ENCODE peak calls at places on chromosome 6, in four cellular contexts. F, B, R and J are unnamed samples.

GRCh38 chr6:101803146-101803545 is 409.6 kb downstream of the GRIK2 start:
- DNase-seq in B (peak; percentile 2), R (no peak), F (no peak), J (no peak)

GRCh38 chr6:156808287-156808686 is 31.1 kb downstream of the ARID1B start:
- DNase-seq in B (no peak), R (no peak), F (no peak), J (no peak)

GRCh38 chr6:31651602-31652191 is 764 bp downstream of the BAG6 start:
- DNase-seq in R (no peak), B (peak; percentile 52), F (peak; percentile 89), J (no peak)

GRCh38 chr6:132687306-132687705 is 26.5 kb downstream of the VNN1 start:
- DNase-seq in R (no peak), B (peak; percentile 80), F (no peak), J (no peak)

GRCh38 chr6:1502041-1502440 is 107.7 kb upstream of the FOXC1 start:
- DNase-seq in B (no peak), R (no peak), F (no peak), J (no peak)

GRCh38 chr6:142011156-142011555 is 121.6 kb upstream of the GJE1 start:
- DNase-seq in F (no peak), B (peak; percentile 41), R (no peak), J (no peak)

GRCh38 chr6:66675906-66676305 is 968.9 kb upstream of the EYS start:
- DNase-seq in F (no peak), R (no peak), B (peak; percentile 17), J (no peak)

GRCh38 chr6:126716012-126716411 is 376.1 kb downstream of the CENPW start:
- DNase-seq in R (no peak), B (no peak), F (no peak), J (no peak)

GRCh38 chr6:102381203-102381602 is 987.7 kb downstream of the GRIK2 start:
- DNase-seq in B (peak; percentile 70), R (no peak), F (no peak), J (no peak)

GRCh38 chr6:160733045-160733646 is 31.1 kb downstream of the PLG start:
- DNase-seq in R (no peak), F (peak; percentile 59), B (peak; percentile 68), J (peak; percentile 60)

GRCh38 chr6:3361312-3362037 is 95.4 kb downstream of the SLC22A23 start:
- DNase-seq in B (no peak), R (no peak), F (no peak), J (no peak)

GRCh38 chr6:149840345-149841075 is 23.6 kb downstream of the LRP11 start:
- DNase-seq in R (no peak), B (peak; percentile 83), F (peak; percentile 82), J (peak; percentile 89)

GRCh38 chr6:44113396-44113795 is 13.9 kb downstream of the MRPL14 start:
- DNase-seq in R (no peak), B (no peak), F (no peak), J (no peak)

GRCh38 chr6:45185403-45186251 is 142.5 kb upstream of the RUNX2 start:
- DNase-seq in F (no peak), R (no peak), B (no peak), J (no peak)

GRCh38 chr6:130503146-130503545 is 137.3 kb downstream of the TMEM200A start:
- DNase-seq in B (no peak), R (no peak), F (no peak), J (no peak)

DNA sequence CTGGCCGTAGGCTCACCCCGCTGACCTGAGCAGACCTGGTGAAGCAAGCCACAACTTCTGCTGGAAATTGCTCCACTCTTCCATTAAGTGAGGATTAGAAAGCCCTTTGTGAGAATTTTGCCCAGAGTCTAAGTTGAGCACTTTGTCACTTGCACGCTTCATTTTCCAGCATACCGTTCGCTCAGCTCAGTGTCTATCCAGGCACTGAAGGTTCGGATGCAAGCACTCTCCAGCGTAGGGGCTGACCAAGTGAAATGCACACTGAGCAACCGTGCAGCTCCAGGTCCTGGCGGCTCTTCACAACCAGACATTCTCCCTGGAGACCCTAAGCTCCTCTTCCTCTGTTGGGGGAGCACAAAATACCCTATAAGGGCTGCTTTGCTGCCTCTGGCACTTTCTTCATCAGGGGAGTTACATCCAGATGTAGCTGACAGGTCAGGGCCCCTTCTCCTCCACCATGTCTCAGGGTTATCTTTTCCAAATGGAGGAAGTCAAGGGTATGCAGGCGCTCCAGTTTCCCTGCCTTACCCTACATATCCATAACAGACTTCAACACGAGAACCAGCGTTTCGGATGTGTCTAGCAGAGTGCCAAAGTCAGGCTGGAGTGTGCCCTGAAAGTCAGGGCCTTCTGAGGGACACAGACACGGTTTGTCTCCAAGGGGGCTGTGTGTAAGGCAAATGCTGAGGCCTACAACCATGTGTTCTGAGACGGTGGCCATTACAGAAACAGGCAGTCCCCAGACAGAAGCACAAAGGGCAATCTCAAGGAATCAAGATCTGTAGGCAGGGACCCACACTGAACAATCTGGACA is 146.7 kb upstream of the AFDN start:
- DNase-seq in F (no peak), R (no peak), B (no peak), J (no peak)
- H3K9me3 ChIP-seq in F (no peaks in the 10 kb centered on the region), R (no peaks in the 10 kb centered on the region), B (no peaks in the 10 kb centered on the region), J (no peaks in the 10 kb centered on the region)

GRCh38 chr6:7561153-7561964 is 19.9 kb downstream of the DSP start:
- DNase-seq in R (no peak), B (peak; percentile 66), F (no peak), J (no peak)

GRCh38 chr6:7559196-7559595 is 17.7 kb downstream of the DSP start:
- DNase-seq in R (no peak), F (no peak), B (no peak), J (no peak)

GRCh38 chr6:7557652-7558051 is 16.2 kb downstream of the DSP start:
- DNase-seq in R (no peak), B (no peak), F (no peak), J (no peak)

GRCh38 chr6:7562769-7563168 is 21.3 kb downstream of the DSP start:
- DNase-seq in B (no peak), R (no peak), F (no peak), J (no peak)

DNA sequence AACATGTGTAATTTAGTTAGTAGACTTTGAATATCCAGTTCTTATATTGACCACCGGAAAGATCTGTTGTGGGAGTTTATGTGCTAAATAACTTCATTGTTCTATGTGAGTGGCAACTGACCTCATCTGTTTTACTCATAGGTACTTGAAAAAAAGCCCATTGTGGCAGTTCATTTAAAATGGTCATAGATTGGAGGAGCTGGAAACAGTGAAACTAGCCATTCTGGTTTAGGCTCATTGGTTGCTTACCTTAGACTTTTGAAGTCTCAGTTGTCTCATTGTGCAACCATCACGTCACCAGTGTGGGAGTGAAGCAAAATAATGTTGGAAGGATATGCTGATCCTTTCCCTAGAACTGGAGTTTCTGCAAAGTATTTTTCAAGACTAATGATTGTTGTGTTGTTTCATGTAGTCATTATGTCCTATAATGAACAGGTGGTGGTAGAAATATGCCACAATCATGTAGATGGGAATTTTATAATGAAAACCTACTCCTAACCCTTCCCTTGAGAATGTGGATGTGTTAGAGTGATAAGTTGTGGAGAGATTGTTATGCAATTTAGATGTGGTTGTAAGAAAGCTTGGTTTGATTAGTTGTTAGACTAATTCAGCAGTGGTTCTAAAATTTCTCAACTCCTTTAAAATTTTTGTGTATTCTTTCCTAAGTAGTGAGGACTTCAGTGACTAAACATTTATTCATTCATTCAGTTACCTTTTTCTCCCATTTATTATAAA is 18.3 kb downstream of the DSP start:
- DNase-seq in R (no peak), F (no peak), B (peak; percentile 74), J (no peak)
- H3K27ac ChIP-seq in R (no peak overlapping the region), F (no peak overlapping the region), B (peak overlapping the region; percentile 80), J (no peak overlapping the region)

GRCh38 chr6:22826961-22827360 is 257.6 kb downstream of the HDGFL1 start:
- DNase-seq in F (no peak), B (peak; percentile 81), R (no peak), J (no peak)

GRCh38 chr6:22825210-22825609 is 255.8 kb downstream of the HDGFL1 start:
- DNase-seq in F (no peak), B (no peak), R (no peak), J (no peak)

GRCh38 chr6:22827760-22828159 is 258.4 kb downstream of the HDGFL1 start:
- DNase-seq in R (no peak), B (no peak), F (no peak), J (no peak)

GRCh38 chr6:22819209-22819608 is 249.8 kb downstream of the HDGFL1 start:
- DNase-seq in F (no peak), R (no peak), B (no peak), J (no peak)

DNA sequence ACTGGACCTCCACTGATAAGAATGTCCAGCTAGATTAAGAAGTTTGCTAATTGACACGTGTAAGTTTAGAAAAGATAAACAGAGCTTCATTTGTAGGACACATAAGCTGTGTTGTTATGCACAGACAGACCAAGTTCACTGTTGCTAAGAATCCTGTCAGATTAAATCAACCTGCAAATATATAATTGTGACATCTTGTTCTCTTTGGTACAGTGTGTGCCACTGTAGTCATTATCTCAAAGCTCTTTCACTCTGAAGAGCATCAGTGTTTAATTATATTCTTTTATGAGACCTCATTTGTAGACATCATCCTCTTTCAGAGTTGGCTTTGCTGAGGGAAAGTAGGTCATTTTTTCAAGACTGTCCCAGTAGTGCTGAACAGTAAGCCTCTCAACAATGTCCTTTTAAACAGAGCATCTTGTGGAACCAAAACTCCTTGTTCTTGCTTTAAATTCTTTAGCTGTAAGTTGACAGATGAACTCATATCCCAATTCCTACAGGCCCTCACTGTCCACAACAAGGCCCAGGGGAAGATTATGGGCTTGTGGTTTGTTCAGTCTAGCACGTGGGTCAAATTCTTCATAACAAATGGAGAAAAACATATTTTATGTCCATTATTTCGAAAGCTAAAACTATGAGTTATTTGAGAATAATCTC is 252.4 kb downstream of the HDGFL1 start:
- DNase-seq in R (no peak), F (no peak), B (no peak), J (no peak)
- H3K9me3 ChIP-seq in R (no peaks in the 10 kb centered on the region), F (no peaks in the 10 kb centered on the region), B (no peaks in the 10 kb centered on the region), J (no peaks in the 10 kb centered on the region)

DNA sequence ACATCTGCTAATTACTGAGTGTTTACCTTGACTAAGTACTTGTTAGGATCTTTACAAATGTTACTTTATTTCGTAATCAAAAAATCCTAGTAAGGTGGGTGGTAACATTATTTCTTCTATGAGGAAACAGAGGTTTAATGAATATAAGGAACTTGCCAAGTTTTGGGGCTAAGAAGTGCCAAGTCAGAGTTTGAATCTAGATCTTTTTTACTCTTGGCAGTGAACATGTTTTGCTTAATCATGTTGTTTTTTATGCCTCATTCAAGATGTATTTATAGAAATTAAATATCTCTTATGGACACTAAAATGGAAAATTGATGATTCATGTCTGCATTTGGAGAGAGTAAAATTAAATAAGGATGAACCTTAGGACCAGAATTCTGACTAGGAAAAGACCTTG is 393.7 kb downstream of the UTRN start:
- DNase-seq in F (no peak), B (no peak), R (no peak), J (no peak)
- H3K27ac ChIP-seq in F (no peak overlapping the region), B (no peak overlapping the region), R (no peak overlapping the region), J (no peak overlapping the region)